ENCODE peak calls at places on chromosomes 6 and 20, in seven cellular contexts. O is mammary epithelial cell, L is GM23248, J is HCT116, I is endothelial cell of umbilical vein, V is neural progenitor cell, C is fibroblast of lung. P is an unnamed sample.

GRCh38 chr6:1738682-1739081 is 129.0 kb downstream of the FOXC1 start:
- DNase-seq in O (no peak), L (no peak), J (no peak), I (no peak), V (no peak), C (peak; percentile 8), P (no peak)

GRCh38 chr20:45959126-45959525 is 12.9 kb downstream of the ZNF335 start:
- DNase-seq in O (no peak), L (no peak), J (no peak), I (no peak), V (no peak), C (no peak), P (no peak)

GRCh38 chr6:32906539-32906938 is 34.3 kb downstream of the HLA-DMB start:
- DNase-seq in O (peak; percentile 46), L (peak; percentile 65), J (no peak), I (no peak), V (no peak), C (peak; percentile 55), P (peak; percentile 66)

GRCh38 chr6:159298840-159299239 is 129.6 kb downstream of the FNDC1 start:
- DNase-seq in O (no peak), L (no peak), J (no peak), I (no peak), V (no peak), C (no peak), P (no peak)

GRCh38 chr6:34073504-34073903 is 72.4 kb downstream of the GRM4 start:
- DNase-seq in O (no peak), L (no peak), J (no peak), I (no peak), V (peak; percentile 60), C (no peak), P (no peak)

GRCh38 chr20:1805161-1805581 is 90.0 kb upstream of the SIRPA start:
- DNase-seq in O (no peak), L (no peak), J (no peak), I (no peak), V (peak; percentile 51), C (no peak), P (no peak)

GRCh38 chr6:140581601-140582000 is 1207.2 kb upstream of the CITED2 start:
- DNase-seq in O (peak; percentile 9), L (no peak), J (no peak), I (no peak), V (no peak), C (no peak), P (no peak)

GRCh38 chr20:32438331-32438858 is 80.3 kb downstream of the ASXL1 start:
- DNase-seq in O (no peak), L (no peak), J (no peak), I (no peak), V (no peak), C (no peak), P (no peak)

GRCh38 chr6:104161960-104162669 is 697.6 kb downstream of the HACE1 start:
- DNase-seq in O (no peak), L (peak; percentile 4), J (peak; percentile 10), I (no peak), V (no peak), C (no peak), P (no peak)

GRCh38 chr6:54335871-54336270 is 27.6 kb downstream of the TINAG start:
- DNase-seq in O (peak; percentile 87), L (peak; percentile 92), J (peak; percentile 78), I (peak; percentile 99), V (no peak), C (peak; percentile 95), P (peak; percentile 99)

GRCh38 chr20:56796345-56796744 is 167.2 kb downstream of the TFAP2C start:
- DNase-seq in O (no peak), L (no peak), J (no peak), I (no peak), V (no peak), C (no peak), P (no peak)

GRCh38 chr6:24274441-24275083 is 83.3 kb downstream of the DCDC2 start:
- DNase-seq in O (peak; percentile 1), L (peak; percentile 47), J (no peak), I (peak; percentile 10), V (peak; percentile 26), C (peak; percentile 37), P (peak; percentile 1)

GRCh38 chr6:163563303-163563702 is 148.8 kb downstream of the QKI start:
- DNase-seq in O (no peak), L (no peak), J (no peak), I (no peak), V (no peak), C (peak; percentile 29), P (no peak)

GRCh38 chr6:142635130-142635529 is 309.8 kb downstream of the HIVEP2 start:
- DNase-seq in O (peak; percentile 74), L (peak; percentile 50), J (no peak), I (no peak), V (no peak), C (peak; percentile 28), P (peak; percentile 51)

GRCh38 chr6:38346291-38347079 is 293.2 kb downstream of the BTBD9 start:
- DNase-seq in O (peak; percentile 26), L (peak; percentile 84), J (no peak), I (peak; percentile 43), V (no peak), C (peak; percentile 65), P (peak; percentile 98)

GRCh38 chr6:41059569-41059968 is 6.6 kb downstream of the APOBEC2 start:
- DNase-seq in O (no peak), L (peak; percentile 62), J (no peak), I (no peak), V (no peak), C (peak; percentile 25), P (peak; percentile 27)

GRCh38 chr6:43074847-43075741 is 1.0 kb upstream of the PTK7 start:
- DNase-seq in O (no peak), L (peak; percentile 77), J (no peak), I (no peak), V (no peak), C (peak; percentile 88), P (no peak)

GRCh38 chr6:148869589-148869988 is 122.8 kb downstream of the UST start:
- DNase-seq in O (peak; percentile 87), L (peak; percentile 94), J (no peak), I (no peak), V (no peak), C (peak; percentile 94), P (peak; percentile 96)

GRCh38 chr6:158707826-158708225 is 58.0 kb downstream of the SYTL3 start:
- DNase-seq in O (peak; percentile 84), L (no peak), J (no peak), I (no peak), V (no peak), C (peak; percentile 28), P (peak; percentile 67)

GRCh38 chr6:160992323-160993314 is 1.1 kb downstream of the MAP3K4 start:
- DNase-seq in O (peak; percentile 65), L (peak; percentile 84), J (peak; percentile 42), I (peak; percentile 78), V (peak; percentile 78), C (peak; percentile 84), P (peak; percentile 67)

DNA sequence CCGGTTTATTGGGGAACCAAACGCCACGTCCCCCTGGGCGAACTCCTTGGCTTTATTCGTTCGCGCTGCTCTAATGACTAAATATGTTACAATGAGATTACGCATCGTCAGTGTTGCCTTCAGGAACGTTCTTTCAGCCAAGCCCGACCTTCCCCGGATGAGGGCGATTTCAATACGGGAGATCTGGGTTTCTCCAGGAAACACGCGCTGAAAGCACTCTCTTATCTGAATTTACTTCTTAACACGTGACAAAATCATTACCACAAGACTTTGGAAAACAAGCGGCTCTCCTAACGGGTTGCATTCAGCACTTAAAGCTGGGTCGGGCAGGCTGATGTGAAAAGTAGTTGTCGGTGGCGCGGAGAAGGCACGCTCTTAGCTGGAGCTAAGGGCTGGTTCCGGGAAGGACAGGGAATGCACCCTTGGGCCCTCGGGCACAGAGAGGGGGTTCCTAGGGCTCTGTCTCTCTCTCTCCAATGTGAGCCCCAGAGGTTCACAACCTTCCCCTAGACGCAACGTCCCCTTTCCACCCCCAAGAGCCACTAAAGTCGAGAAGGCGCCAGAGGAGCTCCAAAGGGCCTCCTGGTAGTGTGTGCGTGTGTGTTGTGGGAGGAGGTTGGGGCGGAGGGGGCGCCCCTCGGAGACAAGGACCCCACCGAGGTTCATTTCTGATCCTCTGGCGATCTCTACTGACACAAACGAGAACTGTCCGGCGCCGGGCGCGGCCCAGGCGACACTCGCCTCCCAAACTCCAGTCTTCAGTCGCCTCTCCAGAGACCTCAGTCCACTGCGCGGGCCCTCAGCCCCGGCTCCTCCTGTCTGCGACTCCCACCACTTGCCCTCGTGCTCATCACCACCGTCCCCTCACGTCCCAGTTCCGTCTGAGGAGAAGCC is 7.1 kb upstream of the NKX2-2 start:
- DNase-seq in O (no peak), L (peak; percentile 61), J (no peak), I (no peak), V (peak; percentile 88), C (no peak), P (no peak)
- TF ChIP-seq EZH2 in O (peak; percentile 83), L (peak; percentile 81), J (no peak), I (peak; percentile 84), V (no peak), C (peak; percentile 89), P (peak; percentile 4)

GRCh38 chr20:49372095-49372734 is 94.4 kb upstream of the ZNFX1 start:
- DNase-seq in O (peak; percentile 74), L (no peak), J (no peak), I (no peak), V (no peak), C (no peak), P (no peak)
- H3K4me2 ChIP-seq in O (no peak overlapping the region), L (no peak overlapping the region), J (no peak overlapping the region), I (no peak overlapping the region), V (no peak overlapping the region), C (no peak overlapping the region), P (no peak overlapping the region)

DNA sequence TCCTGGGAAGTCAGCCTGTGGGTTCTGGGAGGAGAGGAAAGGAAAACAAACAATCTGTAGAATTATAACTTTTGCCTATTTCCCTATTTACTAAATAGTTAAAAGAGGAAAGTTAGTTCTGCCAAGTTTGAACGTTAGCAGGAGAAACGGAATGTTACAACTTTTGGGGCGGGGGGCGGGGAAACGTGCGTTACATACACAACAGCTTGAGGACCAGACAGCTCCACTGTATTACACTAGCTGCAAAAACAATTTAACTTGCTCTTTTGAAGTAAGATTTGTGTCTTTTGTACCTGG is 501 bp upstream of the PRDM1 start:
- DNase-seq in O (no peak), L (peak; percentile 35), J (no peak), I (peak; percentile 4), V (no peak), C (peak; percentile 53), P (no peak)
- TF ChIP-seq EZH2 in O (no peak), L (no peak), J (no peak), I (no peak), V (no peak), C (no peak), P (no peak)

DNA sequence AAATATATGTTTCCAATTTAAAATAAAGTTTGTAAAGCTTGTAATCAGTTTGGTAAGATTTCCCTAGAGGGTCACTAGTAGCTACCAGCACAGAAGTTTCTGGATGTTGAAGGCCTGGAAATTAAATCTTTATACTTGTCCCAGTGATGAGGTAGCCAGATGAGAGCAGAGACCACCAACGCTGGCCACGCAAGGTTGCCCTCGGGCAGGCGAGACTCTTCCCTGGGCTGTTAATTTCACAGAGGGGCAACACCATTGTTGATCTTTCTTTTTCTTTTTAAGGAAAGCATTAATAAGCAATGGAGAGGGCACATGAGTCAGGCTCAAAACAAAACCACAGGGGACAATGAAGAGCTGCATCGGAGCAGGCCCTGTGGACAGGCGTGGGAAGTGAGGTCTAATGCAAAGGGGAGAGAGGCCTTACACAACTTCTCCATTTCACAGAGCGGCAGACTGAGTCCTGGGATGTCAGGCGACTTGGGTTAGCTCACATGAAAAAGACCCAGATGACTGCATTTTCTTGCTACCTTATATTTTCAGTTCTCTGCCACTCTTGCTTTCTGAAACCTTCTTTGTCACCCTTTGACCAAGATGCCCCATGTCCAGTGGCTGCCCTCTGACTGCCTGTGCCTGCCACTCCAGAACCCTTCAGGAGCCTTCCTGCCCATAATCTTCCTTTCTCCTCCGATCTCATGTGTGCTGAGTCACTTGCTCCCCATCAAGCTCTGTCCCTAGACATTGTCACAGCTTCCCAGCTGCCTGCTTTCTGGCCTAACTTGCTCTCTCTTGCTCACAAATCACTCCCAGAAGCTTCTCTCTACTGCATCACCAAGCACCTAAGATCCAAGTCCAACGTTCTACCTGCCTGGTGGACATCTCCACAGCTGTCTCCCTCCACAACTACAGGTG is 107.7 kb upstream of the CDYL start:
- DNase-seq in O (peak; percentile 14), L (peak; percentile 69), J (no peak), I (no peak), V (no peak), C (no peak), P (peak; percentile 63)
- H3K4me2 ChIP-seq in O (no peak overlapping the region), L (no peak overlapping the region), J (no peak overlapping the region), I (no peak overlapping the region), V (no peak overlapping the region), C (no peak overlapping the region), P (peak overlapping the region; percentile 18)

P was measured in astrocyte.